ENCODE peak calls at places on chromosomes 5 and 9, in four cellular contexts. Q is iPS DF 19.7, O is ovary, V is lower lobe of right lung. D is an unnamed sample.

GRCh38 chr9:72905514-72906480 is 47.1 kb downstream of the ALDH1A1 start:
- DNase-seq in Q (no peak), O (no peak), V (no peak), D (no peak)

GRCh38 chr9:121288874-121289553 is 21.1 kb downstream of the GSN start:
- DNase-seq in Q (no peak), O (peak; percentile 90), V (peak; percentile 70), D (peak; percentile 90)

GRCh38 chr5:172658869-172659513 is 17.9 kb downstream of the NEURL1B start:
- DNase-seq in Q (no peak), O (peak; percentile 34), V (peak; percentile 55), D (no peak)

GRCh38 chr5:98742395-98743073 is 30.9 kb upstream of the RGMB start:
- DNase-seq in Q (no peak), O (no peak), V (no peak), D (no peak)

GRCh38 chr5:116864157-116864837 is 289.7 kb upstream of the SEMA6A start:
- DNase-seq in Q (peak; percentile 99), O (no peak), V (no peak), D (no peak)

GRCh38 chr9:89357331-89358197 is 39.3 kb downstream of the SECISBP2 start:
- DNase-seq in Q (no peak), O (no peak), V (no peak), D (no peak)

GRCh38 chr9:111839387-111839786 is 44.6 kb upstream of the SHOC1 start:
- DNase-seq in Q (no peak), O (no peak), V (peak; percentile 65), D (no peak)

GRCh38 chr5:121273818-121274433 is 577.8 kb upstream of the FTMT start:
- DNase-seq in Q (no peak), O (no peak), V (no peak), D (no peak)

GRCh38 chr9:93577045-93577939 is 908 bp downstream of the PHF2 start:
- DNase-seq in Q (no peak), O (peak; percentile 41), V (peak; percentile 64), D (peak; percentile 90)

GRCh38 chr9:107193251-107193650 is 89.8 kb upstream of the RAD23B start:
- DNase-seq in Q (no peak), O (no peak), V (no peak), D (no peak)

GRCh38 chr9:109683521-109683920 is 96.5 kb upstream of the PALM2AKAP2 start:
- DNase-seq in Q (no peak), O (no peak), V (no peak), D (no peak)

GRCh38 chr9:70315389-70315788 is 56.6 kb downstream of the SMC5 start:
- DNase-seq in Q (no peak), O (no peak), V (no peak), D (no peak)

GRCh38 chr5:137738947-137739346 is 3.1 kb upstream of the KLHL3 start:
- DNase-seq in Q (no peak), O (no peak), V (no peak), D (no peak)

GRCh38 chr5:113804943-113805342 is 291.4 kb downstream of the YTHDC2 start:
- DNase-seq in Q (no peak), O (no peak), V (no peak), D (no peak)

GRCh38 chr5:154841273-154841661 is 9.1 kb downstream of the FAXDC2 start:
- DNase-seq in Q (no peak), O (no peak), V (no peak), D (no peak)

GRCh38 chr5:65775476-65775875 is 53.5 kb downstream of the NLN start:
- DNase-seq in Q (no peak), O (no peak), V (no peak), D (no peak)

GRCh38 chr5:142435410-142436115 is 110.7 kb upstream of the SPRY4 start:
- DNase-seq in Q (no peak), O (no peak), V (no peak), D (no peak)

GRCh38 chr5:164475339-164475977 is 970.0 kb downstream of the MAT2B start:
- DNase-seq in Q (no peak), O (no peak), V (no peak), D (no peak)

GRCh38 chr5:146199216-146199815 is 4.1 kb upstream of the RBM27 start:
- DNase-seq in Q (no peak), O (no peak), V (no peak), D (no peak)

GRCh38 chr5:137001026-137001569 is 498.0 kb downstream of the SPOCK1 start:
- DNase-seq in Q (no peak), O (no peak), V (no peak), D (no peak)

GRCh38 chr5:54761213-54761701 is 224.1 kb downstream of the ESM1 start:
- DNase-seq in Q (no peak), O (no peak), V (no peak), D (no peak)

GRCh38 chr5:133662578-133662977 is 50.2 kb upstream of the FSTL4 start:
- DNase-seq in Q (no peak), O (no peak), V (no peak), D (no peak)

GRCh38 chr9:132185164-132186009 is 23.5 kb downstream of the NTNG2 start:
- DNase-seq in Q (no peak), O (no peak), V (no peak), D (no peak)

GRCh38 chr9:94696545-94696944 is 30.0 kb upstream of the AOPEP start:
- DNase-seq in Q (no peak), O (no peak), V (no peak), D (no peak)

GRCh38 chr5:176447538-176447981 is 625 bp upstream of the FAF2 start:
- DNase-seq in Q (no peak), O (no peak), V (no peak), D (no peak)

GRCh38 chr9:137582286-137582860 is 3.6 kb upstream of the DPH7 start:
- DNase-seq in Q (no peak), O (no peak), V (peak; percentile 46), D (no peak)

GRCh38 chr5:172048539-172049101 is 42.2 kb upstream of the FBXW11 start:
- DNase-seq in Q (no peak), O (no peak), V (no peak), D (no peak)

GRCh38 chr5:115977988-115978387 is 15.7 kb downstream of the LVRN start:
- DNase-seq in Q (no peak), O (no peak), V (no peak), D (no peak)

GRCh38 chr5:143182901-143183820 is 220.3 kb downstream of the NR3C1 start:
- DNase-seq in Q (no peak), O (peak; percentile 15), V (no peak), D (no peak)

GRCh38 chr5:122515709-122516431 is 203.8 kb downstream of the SNCAIP start:
- DNase-seq in Q (peak; percentile 68), O (peak; percentile 50), V (no peak), D (no peak)

GRCh38 chr9:133278161-133279131 is 3.4 kb upstream of the ABO start:
- DNase-seq in Q (no peak), O (no peak), V (no peak), D (no peak)

GRCh38 chr9:137253717-137254623 is 1.2 kb upstream of the NELFB start:
- DNase-seq in Q (no peak), O (no peak), V (no peak), D (no peak)

GRCh38 chr5:16735092-16735970 is 118.5 kb upstream of the RETREG1 start:
- DNase-seq in Q (no peak), O (no peak), V (no peak), D (no peak)

GRCh38 chr9:136784249-136784996 is 6.7 kb upstream of the TMEM141 start:
- DNase-seq in Q (no peak), O (no peak), V (no peak), D (no peak)

GRCh38 chr9:81125446-81126092 is 563.8 kb downstream of the TLE1 start:
- DNase-seq in Q (no peak), O (no peak), V (no peak), D (no peak)

GRCh38 chr5:14870347-14871083 is 1.1 kb downstream of the ANKH start:
- DNase-seq in Q (no peak), O (no peak), V (no peak), D (no peak)

GRCh38 chr5:179858241-179858585 is 404 bp downstream of the MRNIP start:
- DNase-seq in Q (no peak), O (no peak), V (peak; percentile 57), D (peak; percentile 60)